ENCODE peak calls at places on chromosome 6, in four cellular contexts. One of them, this sample, is unnamed.

GRCh38 chr6:122033564-122034181 is 365.8 kb upstream of the HSF2 start:
- DNase-seq in HepG2: peak
- DNase-seq in HEK293T: peak
- DNase-seq in H1: no peak
- DNase-seq in this sample: peak

GRCh38 chr6:72406517-72406916 is 215.3 kb upstream of the KCNQ5 start:
- DNase-seq in H1: no peak
- DNase-seq in HepG2: no peak
- DNase-seq in HEK293T: no peak
- DNase-seq in this sample: no peak

GRCh38 chr6:51515052-51515402 is 572.4 kb downstream of the PKHD1 start:
- DNase-seq in HepG2: no peak
- DNase-seq in HEK293T: no peak
- DNase-seq in H1: no peak
- DNase-seq in this sample: no peak

GRCh38 chr6:136641166-136641565 is 90.9 kb upstream of the MAP7 start:
- DNase-seq in H1: no peak
- DNase-seq in HEK293T: no peak
- DNase-seq in HepG2: no peak
- DNase-seq in this sample: no peak

GRCh38 chr6:445571-446417 is 54.2 kb downstream of the IRF4 start:
- DNase-seq in HEK293T: no peak
- DNase-seq in HepG2: no peak
- DNase-seq in H1: no peak
- DNase-seq in this sample: no peak

GRCh38 chr6:15066433-15067337 is 179.2 kb upstream of the JARID2 start:
- DNase-seq in HEK293T: no peak
- DNase-seq in HepG2: no peak
- DNase-seq in H1: no peak
- DNase-seq in this sample: no peak

GRCh38 chr6:166553563-166554271 is 32.8 kb downstream of the RAMACL start:
- DNase-seq in HepG2: no peak
- DNase-seq in HEK293T: no peak
- DNase-seq in H1: no peak
- DNase-seq in this sample: no peak

GRCh38 chr6:138765896-138766487 is 7.6 kb upstream of the CCDC28A start:
- DNase-seq in HEK293T: peak
- DNase-seq in H1: no peak
- DNase-seq in HepG2: peak
- DNase-seq in this sample: no peak

GRCh38 chr6:101403566-101403965 is 10.1 kb downstream of the GRIK2 start:
- DNase-seq in HEK293T: no peak
- DNase-seq in H1: peak
- DNase-seq in HepG2: no peak
- DNase-seq in this sample: no peak

GRCh38 chr6:115272311-115272710 is 788.4 kb downstream of the FRK start:
- DNase-seq in HEK293T: no peak
- DNase-seq in HepG2: no peak
- DNase-seq in H1: no peak
- DNase-seq in this sample: no peak

GRCh38 chr6:36769676-36770499 is 69.4 kb downstream of the CPNE5 start:
- DNase-seq in H1: no peak
- DNase-seq in HEK293T: no peak
- DNase-seq in HepG2: no peak
- DNase-seq in this sample: no peak

GRCh38 chr6:56199956-56200355 is 47.4 kb downstream of the COL21A1 start:
- DNase-seq in HepG2: no peak
- DNase-seq in HEK293T: no peak
- DNase-seq in H1: no peak
- DNase-seq in this sample: no peak

GRCh38 chr6:27500177-27500576 is 27.3 kb upstream of the ZNF184 start:
- DNase-seq in HEK293T: no peak
- DNase-seq in HepG2: no peak
- DNase-seq in H1: no peak
- DNase-seq in this sample: no peak

GRCh38 chr6:27494987-27495385 is 22.1 kb upstream of the ZNF184 start:
- DNase-seq in H1: no peak
- DNase-seq in HEK293T: no peak
- DNase-seq in HepG2: no peak
- DNase-seq in this sample: no peak

GRCh38 chr6:27494103-27494502 is 21.2 kb upstream of the ZNF184 start:
- DNase-seq in HEK293T: no peak
- DNase-seq in H1: no peak
- DNase-seq in HepG2: no peak
- DNase-seq in this sample: no peak

GRCh38 chr6:27492776-27493175 is 19.9 kb upstream of the ZNF184 start:
- DNase-seq in HEK293T: no peak
- DNase-seq in H1: no peak
- DNase-seq in HepG2: no peak
- DNase-seq in this sample: no peak

DNA sequence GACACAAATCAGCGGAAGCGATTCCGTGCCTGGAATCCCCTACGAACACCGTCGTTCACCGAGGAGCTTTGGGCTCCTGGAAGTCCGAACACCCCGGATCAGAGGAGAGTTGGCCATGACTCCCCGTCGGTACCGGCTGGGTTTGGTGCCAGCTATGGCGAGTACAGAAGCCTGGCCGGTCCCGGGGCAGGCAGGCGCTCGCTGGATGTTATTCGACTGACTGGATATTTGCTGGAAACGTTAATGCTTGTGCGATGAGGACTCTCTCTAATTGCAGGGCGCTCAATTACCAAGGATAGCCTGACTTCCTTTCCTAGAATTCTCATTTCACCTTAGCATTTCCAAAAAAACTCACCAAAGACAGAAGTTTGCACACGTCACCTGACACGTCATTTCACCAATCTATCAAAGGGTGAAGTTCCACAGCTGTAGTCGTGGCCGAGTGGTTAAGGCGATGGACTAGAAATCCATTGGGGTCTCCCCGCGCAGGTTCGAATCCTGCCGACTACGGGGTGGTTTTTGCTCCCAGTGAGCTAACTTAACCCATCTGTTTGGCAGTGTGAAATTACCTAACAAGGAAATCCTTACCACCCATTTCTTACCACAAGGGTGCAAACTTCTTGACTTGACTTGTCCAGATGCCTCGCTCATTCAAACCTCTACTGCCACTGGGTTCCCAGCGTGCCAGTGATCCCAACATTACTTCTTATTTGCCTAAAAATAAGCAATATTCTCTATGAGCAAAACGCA is 22.7 kb upstream of the ZNF184 start:
- DNase-seq in H1: peak
- DNase-seq in HepG2: peak
- DNase-seq in HEK293T: peak
- DNase-seq in this sample: no peak
- TF ChIP-seq SUZ12 in H1: no peak
- TF ChIP-seq SUZ12 in HepG2: no peak
- TF ChIP-seq SUZ12 in HEK293T: no peak
- TF ChIP-seq SUZ12 in this sample: no peak

DNA sequence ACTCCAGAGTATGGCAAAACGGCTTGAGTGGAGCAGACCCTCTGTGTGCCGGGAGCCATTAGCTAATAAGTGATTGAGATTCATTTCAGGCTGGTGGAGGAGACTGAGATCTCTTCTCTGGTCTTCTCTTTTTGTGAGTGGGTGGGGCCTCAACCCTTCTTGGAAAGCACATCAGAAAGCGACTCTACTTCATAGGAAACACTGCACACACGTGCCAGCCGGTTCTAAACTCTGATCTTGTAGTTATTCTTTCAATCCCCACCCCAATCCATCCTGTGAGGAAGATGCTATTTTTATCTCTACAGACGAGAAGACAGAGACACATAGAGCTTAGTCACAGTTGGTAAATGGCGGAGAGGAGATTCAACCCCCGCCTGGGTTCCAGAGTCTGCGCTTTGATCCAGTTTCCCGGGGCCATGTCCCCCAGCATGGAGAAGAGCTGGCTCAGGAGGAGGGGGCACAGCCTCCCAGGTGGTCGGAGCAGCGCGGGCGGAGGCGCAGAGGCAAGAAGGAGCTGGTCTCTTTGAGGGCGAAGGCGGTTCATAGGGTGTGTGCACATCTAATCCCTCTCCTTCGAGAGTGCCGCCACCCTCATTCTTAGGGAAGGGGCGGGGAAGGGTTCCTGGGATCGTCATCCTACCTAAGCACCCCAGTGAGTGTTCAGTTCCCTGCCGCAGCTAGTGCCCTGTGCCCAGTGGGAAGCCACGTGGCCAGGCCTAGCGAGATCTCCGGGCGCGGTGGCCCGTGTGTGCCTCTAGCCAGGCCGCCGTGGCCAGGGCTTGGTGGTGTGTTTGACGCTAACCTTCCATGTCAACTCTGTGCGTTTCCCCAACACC is 49.0 kb upstream of the TAGAP start:
- DNase-seq in HEK293T: no peak
- DNase-seq in HepG2: no peak
- DNase-seq in H1: peak
- DNase-seq in this sample: no peak
- TF ChIP-seq SUZ12 in HEK293T: no peak
- TF ChIP-seq SUZ12 in HepG2: no peak
- TF ChIP-seq SUZ12 in H1: no peak
- TF ChIP-seq SUZ12 in this sample: no peak

DNA sequence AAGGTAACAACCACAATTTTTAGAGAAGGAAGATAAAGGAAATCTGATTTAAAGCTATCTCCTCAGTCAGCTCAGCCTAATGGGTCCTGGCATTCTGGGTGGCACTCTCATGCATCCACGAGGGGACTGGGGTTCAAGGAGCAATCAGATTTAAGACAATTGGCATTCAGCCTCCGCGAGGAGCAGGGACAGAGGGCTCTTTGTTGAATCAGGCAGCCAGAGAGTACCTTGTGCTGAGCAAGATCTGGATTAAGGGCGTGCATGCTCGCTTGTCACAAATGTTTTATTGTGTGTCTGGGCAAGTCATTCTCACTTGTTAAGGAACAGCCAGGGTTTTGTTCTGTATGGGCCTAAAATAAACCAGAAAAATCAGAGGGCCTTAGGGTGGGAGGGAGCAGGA is 475.3 kb upstream of the NRSN1 start:
- DNase-seq in HepG2: no peak
- DNase-seq in HEK293T: no peak
- DNase-seq in H1: no peak
- DNase-seq in this sample: no peak
- TF ChIP-seq SUZ12 in HepG2: no peak
- TF ChIP-seq SUZ12 in HEK293T: no peak
- TF ChIP-seq SUZ12 in H1: no peak
- TF ChIP-seq SUZ12 in this sample: no peak

GRCh38 chr6:158991017-158991723 is 8.8 kb downstream of the RSPH3 start:
- DNase-seq in H1: no peak
- DNase-seq in HepG2: no peak
- DNase-seq in HEK293T: no peak
- DNase-seq in this sample: no peak
- TF ChIP-seq SUZ12 in H1: no peak
- TF ChIP-seq SUZ12 in HepG2: no peak
- TF ChIP-seq SUZ12 in HEK293T: no peak
- TF ChIP-seq SUZ12 in this sample: no peak

DNA sequence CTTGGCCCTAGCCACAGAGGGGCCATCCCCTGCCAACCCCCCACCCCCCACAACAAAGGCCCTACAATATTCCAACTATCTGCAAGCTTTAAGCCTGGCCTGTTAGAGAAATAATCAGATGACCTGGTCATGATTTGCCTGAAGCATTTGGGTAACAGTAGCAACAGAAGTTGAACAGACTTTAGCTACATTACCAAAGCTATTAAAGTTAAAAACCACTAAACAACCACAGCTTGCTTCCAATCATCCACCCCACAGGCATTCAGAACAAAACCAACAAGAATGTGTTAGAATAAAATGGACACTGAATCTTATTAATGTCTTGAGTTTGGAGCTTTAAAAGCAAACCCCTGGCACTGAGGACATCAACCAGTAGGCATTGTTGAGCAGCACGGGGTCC is 250.9 kb downstream of the LRFN2 start:
- DNase-seq in HEK293T: no peak
- DNase-seq in H1: no peak
- DNase-seq in HepG2: no peak
- DNase-seq in this sample: no peak
- TF ChIP-seq SUZ12 in HEK293T: no peak
- TF ChIP-seq SUZ12 in H1: no peak
- TF ChIP-seq SUZ12 in HepG2: no peak
- TF ChIP-seq SUZ12 in this sample: no peak